ENCODE peak calls at places on chromosomes 12 and 14, in seven cellular contexts. N is heart left ventricle; Z is GM04504; G is astrocyte of the cerebellum; F is activated CD4-positive, alpha-beta T cell treated with anti-CD3 and anti-CD28 coated beads, Interleukin-2, amount 50 U/mL, for 48 hours; M is GM12878; X is cardiac muscle cell. S is an unnamed sample.

GRCh38 chr14:95294834-95295599 is 24.7 kb downstream of the CLMN start:
- DNase-seq in N (no peak), Z (no peak), G (no peak), F (no peak), M (no peak), X (no peak), S (peak)

GRCh38 chr12:94849411-94849976 is 154.0 kb downstream of the NDUFA12 start:
- DNase-seq in N (no peak), Z (no peak), G (no peak), F (no peak), M (no peak), X (no peak), S (no peak)

GRCh38 chr14:90300649-90301048 is 31.1 kb downstream of the NRDE2 start:
- DNase-seq in N (no peak), Z (no peak), G (no peak), F (no peak), M (no peak), X (no peak), S (no peak)

GRCh38 chr12:123889848-123890535 is 82.6 kb downstream of the CCDC92 start:
- DNase-seq in N (no peak), Z (no peak), G (no peak), F (no peak), M (no peak), X (no peak), S (no peak)

GRCh38 chr14:30710870-30711269 is 88.8 kb downstream of the SCFD1 start:
- DNase-seq in N (no peak), Z (peak), G (no peak), F (no peak), M (no peak), X (no peak), S (no peak)

GRCh38 chr14:64848239-64848638 is 31.5 kb downstream of the SPTB start:
- DNase-seq in N (no peak), Z (no peak), G (no peak), F (no peak), M (no peak), X (no peak), S (no peak)

GRCh38 chr12:132591107-132591935 is 19.1 kb downstream of the LRCOL1 start:
- DNase-seq in N (no peak), Z (no peak), G (no peak), F (no peak), M (no peak), X (no peak), S (no peak)

GRCh38 chr12:21984375-21984774 is 43.1 kb upstream of the ABCC9 start:
- DNase-seq in N (no peak), Z (no peak), G (no peak), F (no peak), M (no peak), X (no peak), S (no peak)

GRCh38 chr14:41761204-41761603 is 154.5 kb downstream of the LRFN5 start:
- DNase-seq in N (no peak), Z (no peak), G (no peak), F (no peak), M (no peak), X (no peak), S (no peak)

GRCh38 chr12:544941-545635 is 85.3 kb downstream of the B4GALNT3 start:
- DNase-seq in N (peak), Z (no peak), G (no peak), F (no peak), M (no peak), X (no peak), S (peak)

GRCh38 chr14:58280954-58281787 is 17.2 kb upstream of the ARID4A start:
- DNase-seq in N (peak), Z (peak), G (peak), F (no peak), M (peak), X (no peak), S (peak)

GRCh38 chr14:31194095-31194494 is 13.5 kb downstream of the HECTD1 start:
- DNase-seq in N (no peak), Z (no peak), G (no peak), F (no peak), M (no peak), X (no peak), S (no peak)

GRCh38 chr14:101019974-101020710 is 116.6 kb upstream of the RTL1 start:
- DNase-seq in N (no peak), Z (no peak), G (no peak), F (no peak), M (no peak), X (no peak), S (no peak)

GRCh38 chr14:73795974-73796373 is 55.7 kb upstream of the PTGR2 start:
- DNase-seq in N (no peak), Z (no peak), G (peak), F (no peak), M (no peak), X (no peak), S (no peak)

GRCh38 chr14:102351023-102351422 is 11.7 kb downstream of the CINP start:
- DNase-seq in N (peak), Z (no peak), G (no peak), F (no peak), M (no peak), X (no peak), S (peak)

GRCh38 chr14:54562334-54562733 is 4.6 kb upstream of the SAMD4A start:
- DNase-seq in N (no peak), Z (no peak), G (no peak), F (no peak), M (no peak), X (no peak), S (no peak)

GRCh38 chr12:24854017-24854416 is 94.9 kb downstream of the BCAT1 start:
- DNase-seq in N (no peak), Z (no peak), G (no peak), F (no peak), M (no peak), X (no peak), S (peak)

GRCh38 chr12:5554711-5555110 is 122.8 kb downstream of the NTF3 start:
- DNase-seq in N (no peak), Z (peak), G (peak), F (no peak), M (no peak), X (no peak), S (no peak)

GRCh38 chr12:41932470-41932991 is 212.1 kb downstream of the GXYLT1 start:
- DNase-seq in N (peak), Z (no peak), G (no peak), F (peak), M (no peak), X (peak), S (peak)

GRCh38 chr14:96304956-96305355 is 48.9 kb downstream of the BDKRB1 start:
- DNase-seq in N (no peak), Z (no peak), G (no peak), F (no peak), M (no peak), X (peak), S (no peak)

GRCh38 chr12:79547044-79547734 is 143.6 kb downstream of the PAWR start:
- DNase-seq in N (no peak), Z (peak), G (peak), F (no peak), M (no peak), X (peak), S (peak)

GRCh38 chr12:59059401-59059935 is 139.2 kb upstream of the LRIG3 start:
- DNase-seq in N (no peak), Z (no peak), G (no peak), F (no peak), M (no peak), X (no peak), S (no peak)

GRCh38 chr14:101713641-101714349 is 47.7 kb upstream of the PPP2R5C start:
- DNase-seq in N (no peak), Z (no peak), G (no peak), F (no peak), M (no peak), X (no peak), S (no peak)

GRCh38 chr14:70754989-70755388 is 54.3 kb downstream of the MAP3K9 start:
- DNase-seq in N (no peak), Z (no peak), G (peak), F (no peak), M (no peak), X (no peak), S (no peak)

GRCh38 chr12:57224278-57224972 is 5.1 kb upstream of the SHMT2 start:
- DNase-seq in N (no peak), Z (no peak), G (no peak), F (peak), M (no peak), X (no peak), S (no peak)

S was measured in dermis microvascular lymphatic vessel endothelial cell.